ENCODE peak calls at places on chromosomes 2 and 18, in eight cellular contexts. One of them, this sample, is unnamed.

GRCh38 chr18:72155327-72155726 is 388.8 kb downstream of the CBLN2 start:
- DNase-seq in foreskin fibroblast: peak; percentile 18
- DNase-seq in AG04450: no peak
- DNase-seq in cardiac muscle cell: no peak
- DNase-seq in breast epithelium: peak; percentile 22
- DNase-seq in A549: no peak
- DNase-seq in stomach: no peak
- DNase-seq in K562: no peak
- DNase-seq in this sample: no peak

GRCh38 chr2:223580951-223581350 is 21.2 kb downstream of the SCG2 start:
- DNase-seq in foreskin fibroblast: peak; percentile 90
- DNase-seq in AG04450: no peak
- DNase-seq in cardiac muscle cell: peak; percentile 32
- DNase-seq in breast epithelium: no peak
- DNase-seq in A549: peak; percentile 26
- DNase-seq in stomach: no peak
- DNase-seq in K562: no peak
- DNase-seq in this sample: no peak

GRCh38 chr2:16328521-16329190 is 337.0 kb downstream of the CYRIA start:
- DNase-seq in foreskin fibroblast: no peak
- DNase-seq in AG04450: no peak
- DNase-seq in cardiac muscle cell: no peak
- DNase-seq in breast epithelium: no peak
- DNase-seq in A549: no peak
- DNase-seq in stomach: no peak
- DNase-seq in K562: no peak
- DNase-seq in this sample: peak; percentile 60

GRCh38 chr2:209663666-209664065 is 108.0 kb upstream of the UNC80 start:
- DNase-seq in foreskin fibroblast: peak; percentile 46
- DNase-seq in AG04450: no peak
- DNase-seq in cardiac muscle cell: no peak
- DNase-seq in breast epithelium: no peak
- DNase-seq in A549: no peak
- DNase-seq in stomach: no peak
- DNase-seq in K562: no peak
- DNase-seq in this sample: no peak

GRCh38 chr2:239321596-239322413 is 79.0 kb downstream of the HDAC4 start:
- DNase-seq in foreskin fibroblast: no peak
- DNase-seq in AG04450: no peak
- DNase-seq in cardiac muscle cell: no peak
- DNase-seq in breast epithelium: no peak
- DNase-seq in A549: no peak
- DNase-seq in stomach: no peak
- DNase-seq in K562: peak; percentile 48
- DNase-seq in this sample: no peak

GRCh38 chr2:203396667-203397066 is 68.5 kb downstream of the ABI2 start:
- DNase-seq in foreskin fibroblast: no peak
- DNase-seq in AG04450: no peak
- DNase-seq in cardiac muscle cell: peak; percentile 7
- DNase-seq in breast epithelium: no peak
- DNase-seq in A549: peak; percentile 15
- DNase-seq in stomach: no peak
- DNase-seq in K562: no peak
- DNase-seq in this sample: no peak

GRCh38 chr18:79954791-79955190 is 3.3 kb upstream of the SLC66A2 start:
- DNase-seq in foreskin fibroblast: peak; percentile 31
- DNase-seq in AG04450: no peak
- DNase-seq in cardiac muscle cell: peak; percentile 41
- DNase-seq in breast epithelium: peak; percentile 12
- DNase-seq in A549: no peak
- DNase-seq in stomach: no peak
- DNase-seq in K562: no peak
- DNase-seq in this sample: peak; percentile 79

GRCh38 chr2:7609556-7610323 is 692.5 kb downstream of the RNF144A start:
- DNase-seq in foreskin fibroblast: no peak
- DNase-seq in AG04450: no peak
- DNase-seq in cardiac muscle cell: no peak
- DNase-seq in breast epithelium: no peak
- DNase-seq in A549: no peak
- DNase-seq in stomach: no peak
- DNase-seq in K562: no peak
- DNase-seq in this sample: no peak

GRCh38 chr18:76519156-76519549 is 24.1 kb upstream of the ZNF516 start:
- DNase-seq in foreskin fibroblast: peak; percentile 36
- DNase-seq in AG04450: no peak
- DNase-seq in cardiac muscle cell: peak; percentile 28
- DNase-seq in breast epithelium: no peak
- DNase-seq in A549: no peak
- DNase-seq in stomach: no peak
- DNase-seq in K562: no peak
- DNase-seq in this sample: no peak

GRCh38 chr18:76522104-76522503 is 27.1 kb upstream of the ZNF516 start:
- DNase-seq in foreskin fibroblast: no peak
- DNase-seq in AG04450: no peak
- DNase-seq in cardiac muscle cell: no peak
- DNase-seq in breast epithelium: no peak
- DNase-seq in A549: no peak
- DNase-seq in stomach: no peak
- DNase-seq in K562: no peak
- DNase-seq in this sample: no peak

GRCh38 chr18:76521367-76521766 is 26.3 kb upstream of the ZNF516 start:
- DNase-seq in foreskin fibroblast: no peak
- DNase-seq in AG04450: no peak
- DNase-seq in cardiac muscle cell: peak; percentile 25
- DNase-seq in breast epithelium: no peak
- DNase-seq in A549: no peak
- DNase-seq in stomach: no peak
- DNase-seq in K562: no peak
- DNase-seq in this sample: no peak

GRCh38 chr18:76518073-76518472 is 23.0 kb upstream of the ZNF516 start:
- DNase-seq in foreskin fibroblast: no peak
- DNase-seq in AG04450: no peak
- DNase-seq in cardiac muscle cell: no peak
- DNase-seq in breast epithelium: no peak
- DNase-seq in A549: no peak
- DNase-seq in stomach: no peak
- DNase-seq in K562: no peak
- DNase-seq in this sample: no peak

DNA sequence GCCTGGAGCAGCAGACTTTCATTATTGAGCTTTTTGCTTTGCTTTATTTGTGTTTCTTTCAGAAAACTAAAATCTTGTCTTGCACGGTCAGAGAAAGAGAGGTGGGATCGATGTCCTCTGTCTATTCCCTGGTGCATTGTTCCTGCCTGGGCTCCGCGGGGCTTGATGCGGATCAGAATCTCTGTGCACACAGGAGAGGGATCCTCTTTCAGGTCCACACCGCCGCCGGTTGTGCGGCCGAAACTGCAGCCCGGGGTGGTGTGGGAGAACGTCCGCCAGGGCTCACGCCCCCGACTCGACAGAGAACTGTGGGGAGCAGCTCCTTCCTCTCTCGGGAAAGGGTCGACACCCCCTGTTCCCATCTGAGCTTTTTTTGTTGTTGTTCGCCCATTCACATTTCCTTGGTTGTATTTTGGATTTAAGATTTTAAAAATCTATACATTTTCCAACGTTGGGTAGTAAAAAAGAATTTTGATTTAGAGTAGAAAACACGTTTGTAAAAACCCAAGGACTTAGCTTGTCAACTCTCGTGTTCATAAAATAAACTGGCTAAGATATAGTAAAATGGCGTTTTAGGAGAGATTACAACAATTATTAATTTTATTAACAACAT is 23.6 kb upstream of the ZNF516 start:
- DNase-seq in foreskin fibroblast: peak; percentile 62
- DNase-seq in AG04450: no peak
- DNase-seq in cardiac muscle cell: peak; percentile 20
- DNase-seq in breast epithelium: no peak
- DNase-seq in A549: no peak
- DNase-seq in stomach: no peak
- DNase-seq in K562: no peak
- DNase-seq in this sample: no peak
- H3K4me3 ChIP-seq in foreskin fibroblast: peak overlapping the region; percentile 40
- H3K4me3 ChIP-seq in AG04450: peak overlapping the region; percentile 41
- H3K4me3 ChIP-seq in cardiac muscle cell: peak overlapping the region; percentile 19
- H3K4me3 ChIP-seq in breast epithelium: peak overlapping the region; percentile 33
- H3K4me3 ChIP-seq in A549: no peak overlapping the region
- H3K4me3 ChIP-seq in stomach: peak overlapping the region; percentile 29
- H3K4me3 ChIP-seq in K562: no peak overlapping the region
- H3K4me3 ChIP-seq in this sample: peak overlapping the region; percentile 38

GRCh38 chr18:52340466-52341378 is 725 bp downstream of the DCC start:
- DNase-seq in foreskin fibroblast: peak; percentile 24
- DNase-seq in AG04450: no peak
- DNase-seq in cardiac muscle cell: no peak
- DNase-seq in breast epithelium: no peak
- DNase-seq in A549: no peak
- DNase-seq in stomach: no peak
- DNase-seq in K562: no peak
- DNase-seq in this sample: no peak

GRCh38 chr18:52337286-52337685 is 2.7 kb upstream of the DCC start:
- DNase-seq in foreskin fibroblast: peak; percentile 64
- DNase-seq in AG04450: peak; percentile 27
- DNase-seq in cardiac muscle cell: no peak
- DNase-seq in breast epithelium: no peak
- DNase-seq in A549: no peak
- DNase-seq in stomach: no peak
- DNase-seq in K562: no peak
- DNase-seq in this sample: no peak

GRCh38 chr18:52343138-52343537 is 3.1 kb downstream of the DCC start:
- DNase-seq in foreskin fibroblast: peak; percentile 25
- DNase-seq in AG04450: no peak
- DNase-seq in cardiac muscle cell: peak; percentile 51
- DNase-seq in breast epithelium: no peak
- DNase-seq in A549: no peak
- DNase-seq in stomach: no peak
- DNase-seq in K562: no peak
- DNase-seq in this sample: no peak

GRCh38 chr18:52341617-52342381 is 1.8 kb downstream of the DCC start:
- DNase-seq in foreskin fibroblast: peak; percentile 45
- DNase-seq in AG04450: no peak
- DNase-seq in cardiac muscle cell: peak; percentile 54
- DNase-seq in breast epithelium: no peak
- DNase-seq in A549: no peak
- DNase-seq in stomach: no peak
- DNase-seq in K562: no peak
- DNase-seq in this sample: no peak

DNA sequence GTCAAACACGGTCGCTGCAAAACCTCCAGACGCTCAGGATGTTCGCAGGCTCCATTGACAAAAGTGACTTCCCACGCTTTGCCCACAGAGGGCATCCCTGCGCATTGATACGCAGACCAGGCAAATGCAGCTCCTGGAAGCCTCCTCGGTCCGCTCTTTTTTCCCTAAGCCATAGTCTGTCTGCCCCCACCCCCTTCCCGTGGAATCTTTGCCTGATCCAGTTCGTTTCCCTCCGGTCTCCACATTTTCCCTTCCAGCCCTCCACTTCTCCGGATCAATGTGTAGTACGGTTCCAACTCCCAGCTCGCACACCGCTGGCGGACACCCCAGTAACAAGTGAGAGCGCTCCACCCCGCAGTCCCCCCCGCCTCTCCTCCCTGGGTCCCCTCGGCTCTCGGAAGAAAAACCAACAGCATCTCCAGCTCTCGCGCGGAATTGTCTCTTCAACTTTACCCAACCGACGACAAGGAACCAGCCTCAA is at the start of gene DCC:
- DNase-seq in foreskin fibroblast: peak; percentile 77
- DNase-seq in AG04450: peak; percentile 15
- DNase-seq in cardiac muscle cell: peak; percentile 76
- DNase-seq in breast epithelium: no peak
- DNase-seq in A549: peak; percentile 35
- DNase-seq in stomach: peak; percentile 38
- DNase-seq in K562: no peak
- DNase-seq in this sample: no peak
- TF ChIP-seq CTCF in foreskin fibroblast: no peak
- TF ChIP-seq CTCF in AG04450: peak; percentile 52
- TF ChIP-seq CTCF in cardiac muscle cell: peak; percentile 41
- TF ChIP-seq CTCF in breast epithelium: no peak
- TF ChIP-seq CTCF in A549: peak; percentile 44
- TF ChIP-seq CTCF in stomach: no peak
- TF ChIP-seq CTCF in K562: no peak
- TF ChIP-seq CTCF in this sample: no peak

GRCh38 chr2:96399342-96400048 is 63.9 kb downstream of the NCAPH start:
- DNase-seq in foreskin fibroblast: no peak
- DNase-seq in AG04450: no peak
- DNase-seq in cardiac muscle cell: no peak
- DNase-seq in breast epithelium: no peak
- DNase-seq in A549: no peak
- DNase-seq in stomach: no peak
- DNase-seq in K562: no peak
- DNase-seq in this sample: no peak

GRCh38 chr2:96400049-96401000 is 64.8 kb downstream of the NCAPH start:
- DNase-seq in foreskin fibroblast: no peak
- DNase-seq in AG04450: no peak
- DNase-seq in cardiac muscle cell: no peak
- DNase-seq in breast epithelium: no peak
- DNase-seq in A549: no peak
- DNase-seq in stomach: no peak
- DNase-seq in K562: no peak
- DNase-seq in this sample: no peak

GRCh38 chr2:96404446-96405373 is 69.1 kb downstream of the NCAPH start:
- DNase-seq in foreskin fibroblast: no peak
- DNase-seq in AG04450: no peak
- DNase-seq in cardiac muscle cell: no peak
- DNase-seq in breast epithelium: peak; percentile 27
- DNase-seq in A549: no peak
- DNase-seq in stomach: peak; percentile 74
- DNase-seq in K562: no peak
- DNase-seq in this sample: no peak

GRCh38 chr2:96403481-96403880 is 67.9 kb downstream of the NCAPH start:
- DNase-seq in foreskin fibroblast: no peak
- DNase-seq in AG04450: no peak
- DNase-seq in cardiac muscle cell: no peak
- DNase-seq in breast epithelium: no peak
- DNase-seq in A549: no peak
- DNase-seq in stomach: no peak
- DNase-seq in K562: no peak
- DNase-seq in this sample: no peak

DNA sequence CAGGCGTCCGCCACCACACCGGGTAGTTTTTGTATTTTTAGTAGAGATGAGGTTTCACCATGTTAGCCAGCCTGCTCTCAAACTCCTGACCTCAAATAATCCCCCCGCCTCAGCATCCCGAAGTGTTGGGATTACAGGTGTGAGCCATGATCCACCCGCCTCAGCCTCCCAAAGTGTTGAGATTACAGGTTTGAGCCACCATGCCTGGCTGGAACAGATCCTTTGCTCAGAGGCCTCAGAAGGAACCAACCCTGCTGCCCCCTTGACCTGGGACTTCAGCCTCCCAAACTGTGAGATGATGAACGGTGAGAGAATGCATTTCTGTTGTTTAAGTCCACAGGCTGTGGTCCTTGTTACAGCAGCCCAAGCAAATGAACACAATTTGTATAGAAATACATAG is 67.0 kb downstream of the NCAPH start:
- DNase-seq in foreskin fibroblast: no peak
- DNase-seq in AG04450: no peak
- DNase-seq in cardiac muscle cell: no peak
- DNase-seq in breast epithelium: no peak
- DNase-seq in A549: no peak
- DNase-seq in stomach: no peak
- DNase-seq in K562: no peak
- DNase-seq in this sample: no peak
- H3K4me3 ChIP-seq in foreskin fibroblast: no peak overlapping the region
- H3K4me3 ChIP-seq in AG04450: no peak overlapping the region
- H3K4me3 ChIP-seq in cardiac muscle cell: no peak overlapping the region
- H3K4me3 ChIP-seq in breast epithelium: no peak overlapping the region
- H3K4me3 ChIP-seq in A549: no peak overlapping the region
- H3K4me3 ChIP-seq in stomach: no peak overlapping the region
- H3K4me3 ChIP-seq in K562: no peak overlapping the region
- H3K4me3 ChIP-seq in this sample: no peak overlapping the region

GRCh38 chr2:164815071-164815793 is 26.4 kb downstream of the COBLL1 start:
- DNase-seq in foreskin fibroblast: no peak
- DNase-seq in AG04450: no peak
- DNase-seq in cardiac muscle cell: no peak
- DNase-seq in breast epithelium: no peak
- DNase-seq in A549: no peak
- DNase-seq in stomach: no peak
- DNase-seq in K562: no peak
- DNase-seq in this sample: no peak

GRCh38 chr2:164811826-164812225 is 29.8 kb downstream of the COBLL1 start:
- DNase-seq in foreskin fibroblast: no peak
- DNase-seq in AG04450: no peak
- DNase-seq in cardiac muscle cell: no peak
- DNase-seq in breast epithelium: no peak
- DNase-seq in A549: no peak
- DNase-seq in stomach: no peak
- DNase-seq in K562: no peak
- DNase-seq in this sample: no peak

GRCh38 chr2:164816046-164816445 is 25.6 kb downstream of the COBLL1 start:
- DNase-seq in foreskin fibroblast: no peak
- DNase-seq in AG04450: no peak
- DNase-seq in cardiac muscle cell: no peak
- DNase-seq in breast epithelium: no peak
- DNase-seq in A549: no peak
- DNase-seq in stomach: no peak
- DNase-seq in K562: no peak
- DNase-seq in this sample: no peak

GRCh38 chr2:164812378-164812777 is 29.2 kb downstream of the COBLL1 start:
- DNase-seq in foreskin fibroblast: no peak
- DNase-seq in AG04450: no peak
- DNase-seq in cardiac muscle cell: no peak
- DNase-seq in breast epithelium: no peak
- DNase-seq in A549: no peak
- DNase-seq in stomach: no peak
- DNase-seq in K562: no peak
- DNase-seq in this sample: no peak

GRCh38 chr2:164813535-164813934 is 28.1 kb downstream of the COBLL1 start:
- DNase-seq in foreskin fibroblast: no peak
- DNase-seq in AG04450: no peak
- DNase-seq in cardiac muscle cell: no peak
- DNase-seq in breast epithelium: no peak
- DNase-seq in A549: no peak
- DNase-seq in stomach: no peak
- DNase-seq in K562: no peak
- DNase-seq in this sample: no peak
- TF ChIP-seq CTCF in foreskin fibroblast: no peak
- TF ChIP-seq CTCF in AG04450: no peak
- TF ChIP-seq CTCF in cardiac muscle cell: no peak
- TF ChIP-seq CTCF in breast epithelium: no peak
- TF ChIP-seq CTCF in A549: no peak
- TF ChIP-seq CTCF in stomach: no peak
- TF ChIP-seq CTCF in K562: no peak
- TF ChIP-seq CTCF in this sample: no peak